ENCODE peak calls at places on chromosomes 11 and 22, in nine cellular contexts. Q is lower lobe of right lung, J is endothelial cell, K is glutamatergic neuron, Z is colonic mucosa, B is IMR-90, G is bronchial epithelial cell, E is GM13977, M is stomach. H is an unnamed sample.

GRCh38 chr11:104547996-104548661 is 350.1 kb downstream of the CASP12 start:
- DNase-seq in Q (no peak), G (peak; percentile 89), M (no peak), Z (no peak), E (no peak), B (peak; percentile 63), J (no peak), K (no peak), H (no peak)

GRCh38 chr22:44638966-44639739 is 62.9 kb upstream of the PRR5 start:
- DNase-seq in Q (peak; percentile 40), B (no peak), M (no peak), Z (no peak), E (no peak), J (no peak), G (no peak), K (no peak), H (no peak)

GRCh38 chr22:20983081-20983745 is 1.1 kb downstream of the LZTR1 start:
- DNase-seq in M (no peak), G (no peak), Q (no peak), B (peak; percentile 18), J (no peak), Z (no peak), K (no peak), E (no peak), H (no peak)

GRCh38 chr11:43359432-43359818 is 705 bp downstream of the TTC17 start:
- DNase-seq in G (peak; percentile 39), M (no peak), Z (no peak), E (peak; percentile 39), K (no peak), B (peak; percentile 28), J (peak; percentile 18), Q (no peak), H (peak; percentile 39)

GRCh38 chr11:4578624-4579023 is 2.9 kb upstream of the OR52I2 start:
- DNase-seq in J (no peak), G (no peak), K (no peak), Q (no peak), E (no peak), B (no peak), M (no peak), Z (no peak), H (no peak)

GRCh38 chr22:50505776-50506610 is 1.5 kb downstream of the LMF2 start:
- DNase-seq in E (no peak), Q (peak; percentile 57), Z (no peak), G (no peak), M (no peak), K (no peak), B (no peak), J (no peak), H (no peak)

GRCh38 chr11:83063073-83063754 is 8.5 kb downstream of the RAB30 start:
- DNase-seq in J (no peak), Z (no peak), E (peak; percentile 61), B (peak; percentile 33), Q (no peak), M (no peak), K (no peak), G (peak; percentile 46), H (peak; percentile 62)

GRCh38 chr11:8099291-8099899 is 18.4 kb downstream of the TUB start:
- DNase-seq in M (peak; percentile 85), Z (peak; percentile 84), J (peak; percentile 85), B (peak; percentile 82), E (peak; percentile 76), Q (peak; percentile 72), K (peak; percentile 90), G (peak; percentile 74), H (peak; percentile 64)

GRCh38 chr11:9574806-9575530 is 1.5 kb downstream of the WEE1 start:
- DNase-seq in M (peak; percentile 44), B (peak; percentile 87), Z (peak; percentile 80), J (peak; percentile 35), K (peak; percentile 37), Q (no peak), E (no peak), G (peak; percentile 82), H (peak; percentile 32)

GRCh38 chr22:23215294-23216204 is 35.2 kb downstream of the BCR start:
- DNase-seq in B (peak; percentile 64), Z (no peak), K (no peak), M (peak; percentile 66), J (no peak), Q (peak; percentile 37), G (peak; percentile 77), E (no peak), H (no peak)

GRCh38 chr11:88068848-88069554 is 106.2 kb downstream of the RAB38 start:
- DNase-seq in E (no peak), J (no peak), Z (no peak), B (no peak), G (no peak), K (no peak), M (no peak), Q (peak; percentile 39), H (no peak)

GRCh38 chr11:134666273-134667174 is 254.5 kb upstream of the B3GAT1 start:
- DNase-seq in G (no peak), B (no peak), K (no peak), M (peak; percentile 18), J (no peak), E (no peak), Q (no peak), Z (no peak), H (no peak)

GRCh38 chr11:17839973-17840611 is 105.5 kb downstream of the KCNC1 start:
- DNase-seq in Z (no peak), E (no peak), M (no peak), G (peak; percentile 62), J (no peak), Q (no peak), B (peak; percentile 22), K (no peak), H (no peak)

GRCh38 chr11:29063630-29064361 is 953.0 kb downstream of the KCNA4 start:
- DNase-seq in K (no peak), G (peak; percentile 59), Q (no peak), E (no peak), Z (no peak), M (no peak), J (no peak), B (peak; percentile 82), H (no peak)

GRCh38 chr22:48752451-48753380 is 1075.0 kb downstream of the BRD1 start:
- DNase-seq in G (no peak), J (no peak), Q (no peak), K (no peak), E (peak; percentile 26), M (peak; percentile 20), B (no peak), Z (no peak), H (peak; percentile 24)

GRCh38 chr11:34633990-34634725 is 13.3 kb downstream of the EHF start:
- DNase-seq in Z (no peak), B (peak; percentile 51), J (no peak), Q (no peak), K (no peak), G (peak; percentile 84), M (no peak), E (no peak), H (peak; percentile 25)
- TF ChIP-seq CTCF in Z (no peak), B (no peak), J (no peak), Q (no peak), K (no peak), G (no peak), M (no peak), E (no peak), H (no peak)

GRCh38 chr11:122814401-122814800 is 23.9 kb upstream of the CRTAM start:
- DNase-seq in G (no peak), Z (no peak), K (no peak), J (no peak), Q (no peak), B (no peak), E (no peak), M (no peak), H (peak; percentile 15)
- TF ChIP-seq CTCF in G (peak; percentile 16), Z (no peak), K (no peak), J (no peak), Q (peak; percentile 9), B (no peak), E (peak; percentile 41), M (no peak), H (no peak)

GRCh38 chr11:102319544-102319943 is 2.3 kb downstream of the BIRC3 start:
- DNase-seq in Z (no peak), E (no peak), J (no peak), G (no peak), M (no peak), Q (no peak), B (no peak), K (no peak), H (no peak)

GRCh38 chr11:102317768-102318103 is 452 bp downstream of the BIRC3 start:
- DNase-seq in J (no peak), M (no peak), Z (no peak), G (no peak), B (no peak), E (no peak), K (no peak), Q (no peak), H (no peak)

GRCh38 chr11:102320166-102320565 is 2.9 kb downstream of the BIRC3 start:
- DNase-seq in E (no peak), K (no peak), Q (no peak), G (no peak), Z (no peak), J (no peak), B (no peak), M (no peak), H (no peak)

GRCh38 chr11:102317099-102317767 is at the start of gene BIRC3:
- DNase-seq in K (peak; percentile 48), E (peak; percentile 77), M (peak; percentile 90), Q (peak; percentile 89), G (peak; percentile 97), Z (peak; percentile 92), B (peak; percentile 98), J (peak; percentile 29), H (peak; percentile 81)

DNA sequence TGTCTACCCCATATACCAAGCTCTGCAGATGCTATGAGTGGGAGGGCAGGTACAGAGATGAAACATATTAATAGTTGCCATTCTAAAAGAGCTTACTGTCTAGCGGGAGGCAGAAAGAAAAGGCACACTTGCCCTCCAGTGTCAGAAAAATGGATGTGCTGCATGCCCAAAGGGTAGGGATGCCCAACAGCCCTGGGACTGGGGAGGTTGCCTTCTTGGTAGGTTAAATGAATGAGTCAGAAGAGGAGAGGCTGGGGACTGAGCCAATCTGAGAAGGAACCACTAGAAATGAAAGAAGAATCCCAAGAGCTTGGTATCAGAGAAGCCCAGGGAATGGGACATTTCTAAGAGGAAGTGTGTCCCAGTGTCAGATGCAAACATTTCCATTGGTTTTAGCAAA is 1.2 kb downstream of the BIRC3 start:
- DNase-seq in J (no peak), E (no peak), B (peak; percentile 48), K (no peak), G (no peak), Q (no peak), Z (no peak), M (peak; percentile 42), H (no peak)
- TF ChIP-seq CTCF in J (no peak), E (peak; percentile 20), B (no peak), K (no peak), G (no peak), Q (no peak), Z (no peak), M (no peak), H (no peak)

DNA sequence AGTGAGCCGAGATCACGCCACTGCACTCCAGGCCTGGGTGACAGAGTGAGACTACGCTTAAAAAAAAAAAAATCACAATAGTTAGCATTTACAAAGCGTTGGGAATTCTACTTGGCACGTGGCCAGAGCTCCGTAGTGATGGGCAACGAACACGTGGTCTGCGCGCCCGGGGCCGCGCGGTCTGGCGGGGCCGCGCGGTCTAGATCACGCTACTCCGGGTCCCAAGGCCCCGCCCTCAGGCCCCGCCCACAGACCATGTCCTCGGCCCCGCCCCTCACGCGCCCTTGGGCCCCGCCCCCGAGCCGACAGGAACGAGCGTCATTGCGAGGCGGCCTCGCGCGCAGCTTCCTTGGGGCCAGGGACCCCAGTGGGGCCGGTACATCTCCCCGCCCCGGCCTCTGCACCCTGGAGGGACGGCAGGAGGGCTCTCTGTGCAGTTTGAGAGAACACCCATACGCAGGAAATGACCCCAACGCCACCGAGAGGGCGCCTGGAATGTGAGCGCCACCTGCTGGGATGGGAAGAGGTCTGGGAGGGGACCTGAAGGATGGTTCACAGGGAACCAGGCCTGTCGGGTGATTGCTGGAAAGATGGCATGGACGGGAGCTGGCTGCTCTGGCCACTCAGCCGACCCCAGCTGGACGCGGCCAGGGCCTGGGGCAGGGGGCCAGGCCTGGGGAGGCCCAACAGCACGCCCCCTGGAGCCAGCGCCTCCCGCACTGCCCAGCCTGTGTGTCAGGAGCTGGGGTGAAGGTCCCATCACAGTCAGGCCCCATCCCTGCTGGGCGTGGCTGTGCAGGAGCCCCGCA is 2.0 kb upstream of the PTDSS2 start:
- DNase-seq in G (peak; percentile 67), E (peak; percentile 97), K (peak; percentile 96), Z (peak; percentile 98), J (peak; percentile 96), Q (peak; percentile 98), B (peak; percentile 84), M (peak; percentile 97), H (peak; percentile 98)
- TF ChIP-seq CTCF in G (peak; percentile 95), E (peak; percentile 88), K (peak; percentile 74), Z (peak; percentile 74), J (peak; percentile 68), Q (peak; percentile 81), B (peak; percentile 81), M (peak; percentile 70), H (peak; percentile 81)